ENCODE peak calls at places on chromosomes 6 and 20, in seven cellular contexts. Z is SW 1271, C is coronary artery, G is nucleus accumbens, K is foreskin keratinocyte, L is mesendoderm, P is NCI-H1436. B is an unnamed sample.

GRCh38 chr6:42025790-42026311 is 24.5 kb upstream of the TAF8 start:
- DNase-seq in Z (no peak), C (no peak), G (no peak), K (no peak), L (no peak), P (no peak), B (no peak)

GRCh38 chr20:57991211-57991841 is 237.1 kb downstream of the ANKRD60 start:
- DNase-seq in Z (no peak), C (no peak), G (no peak), K (peak), L (peak), P (no peak), B (no peak)

GRCh38 chr6:31657406-31658157 is 1.9 kb downstream of the APOM start:
- DNase-seq in Z (no peak), C (no peak), G (no peak), K (no peak), L (no peak), P (no peak), B (no peak)

GRCh38 chr6:24313477-24314141 is 44.2 kb downstream of the DCDC2 start:
- DNase-seq in Z (peak), C (no peak), G (no peak), K (peak), L (peak), P (no peak), B (no peak)

GRCh38 chr20:63597651-63598478 is 23.8 kb upstream of the HELZ2 start:
- DNase-seq in Z (no peak), C (no peak), G (no peak), K (no peak), L (no peak), P (no peak), B (no peak)

GRCh38 chr6:35453236-35453635 is 1.1 kb downstream of the FANCE start:
- DNase-seq in Z (no peak), C (no peak), G (no peak), K (no peak), L (no peak), P (no peak), B (no peak)

GRCh38 chr6:52876056-52876787 is 33.3 kb downstream of the GSTA3 start:
- DNase-seq in Z (no peak), C (no peak), G (no peak), K (no peak), L (no peak), P (no peak), B (no peak)

GRCh38 chr6:21994821-21995220 is 302.0 kb downstream of the PRL start:
- DNase-seq in Z (no peak), C (no peak), G (no peak), K (no peak), L (no peak), P (no peak), B (no peak)

GRCh38 chr20:25251558-25251957 is 3.7 kb downstream of the PYGB start:
- DNase-seq in Z (no peak), C (no peak), G (no peak), K (no peak), L (no peak), P (no peak), B (no peak)